ENCODE peak calls at places on chromosomes 4 and X, in four cellular contexts. R, K, N and I are unnamed samples.
A peak's percentile ranks its signal among the peaks of the same experiment; 100 is the strongest.

GRCh38 chr4:26152051-26152450 is 168.8 kb upstream of the RBPJ start:
- DNase-seq in R (no peak), K (no peak), N (no peak), I (no peak)

GRCh38 chrX:77937291-77937690 is 26.8 kb downstream of the ATP7A start:
- DNase-seq in R (no peak), K (no peak), N (no peak), I (no peak)

GRCh38 chrX:121245763-121246162 is 198.4 kb downstream of the GLUD2 start:
- DNase-seq in R (no peak), K (no peak), N (peak; percentile 48), I (no peak)

GRCh38 chrX:134431894-134432293 is 28.1 kb upstream of the HPRT1 start:
- DNase-seq in R (no peak), K (no peak), N (no peak), I (no peak)

GRCh38 chr4:6672131-6672530 is 21.5 kb upstream of the S100P start:
- DNase-seq in R (no peak), K (no peak), N (no peak), I (no peak)

GRCh38 chrX:69365755-69366154 is 138.4 kb upstream of the NALF2 start:
- DNase-seq in R (no peak), K (no peak), N (no peak), I (no peak)

GRCh38 chr4:114200026-114200425 is 220.6 kb upstream of the ARSJ start:
- DNase-seq in R (no peak), K (no peak), N (no peak), I (no peak)

GRCh38 chr4:159283697-159284492 is 181.0 kb downstream of the RAPGEF2 start:
- DNase-seq in R (no peak), K (no peak), N (no peak), I (no peak)

GRCh38 chrX:128929281-128930057 is 593.8 kb downstream of the SMARCA1 start:
- DNase-seq in R (no peak), K (no peak), N (peak; percentile 86), I (no peak)

GRCh38 chr4:81550005-81550896 is 78.5 kb upstream of the RASGEF1B start:
- DNase-seq in R (no peak), K (no peak), N (no peak), I (no peak)

GRCh38 chr4:1804638-1805492 is 11.8 kb downstream of the FGFR3 start:
- DNase-seq in R (no peak), K (no peak), N (no peak), I (no peak)

DNA sequence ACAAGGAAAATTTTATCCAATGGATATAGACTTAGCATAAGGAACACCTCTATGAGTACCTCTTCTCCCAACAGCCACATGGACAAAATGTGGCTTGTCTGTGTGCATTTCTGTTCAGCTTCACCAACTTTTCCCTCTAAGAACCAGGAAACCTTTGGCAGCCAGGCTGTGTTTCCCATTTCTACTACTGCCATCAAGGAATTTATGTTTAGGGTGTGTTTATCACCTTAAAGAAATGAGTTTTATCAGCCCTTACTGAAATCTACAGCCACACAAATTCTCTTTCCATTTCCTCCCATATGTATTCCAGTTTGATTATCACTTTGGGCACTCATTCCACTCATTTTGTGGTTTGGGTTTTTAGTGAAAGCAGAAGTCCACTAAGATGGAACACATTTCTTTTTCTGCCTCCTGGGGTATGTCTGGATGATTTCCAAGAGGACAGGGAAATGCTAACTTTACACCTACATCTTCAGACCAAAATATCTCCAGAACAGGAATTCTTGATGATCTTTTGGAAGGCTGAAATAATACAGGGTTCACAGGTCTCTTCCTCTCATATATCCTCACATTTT is 82.6 kb upstream of the MAOA start:
- DNase-seq in R (no peak), K (no peak), N (no peak), I (no peak)
- TF ChIP-seq TARDBP in R (no peak), K (no peak), N (no peak), I (no peak)

GRCh38 chr4:11151500-11151899 is 277.2 kb downstream of the HS3ST1 start:
- DNase-seq in R (no peak), K (no peak), N (no peak), I (no peak)

GRCh38 chr4:11152684-11153083 is 276.0 kb downstream of the HS3ST1 start:
- DNase-seq in R (no peak), K (no peak), N (no peak), I (no peak)

GRCh38 chr4:11149612-11150259 is 279.0 kb downstream of the HS3ST1 start:
- DNase-seq in R (no peak), K (no peak), N (no peak), I (no peak)
- TF ChIP-seq TARDBP in R (no peak), K (no peak), N (no peak), I (no peak)

DNA sequence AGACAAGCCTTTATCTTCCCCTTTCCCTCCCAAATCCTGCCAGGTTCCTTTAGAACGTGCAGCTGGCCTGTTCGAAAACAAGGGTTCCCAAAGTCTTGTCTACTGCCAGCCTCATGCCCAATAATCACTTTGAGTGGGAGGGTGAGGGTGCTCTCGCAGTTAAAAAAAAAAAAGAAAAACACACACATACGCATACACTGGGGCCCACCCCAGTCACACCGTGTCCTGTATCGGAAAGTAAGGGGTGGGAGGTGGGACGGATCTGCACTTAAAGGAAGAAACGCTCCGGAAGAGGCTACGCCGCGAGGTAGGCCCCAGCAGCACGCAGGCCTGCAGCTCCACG is 495 bp downstream of the MAD2L1 start:
- DNase-seq in R (no peak), K (peak; percentile 52), N (peak; percentile 8), I (peak; percentile 44)
- TF ChIP-seq TARDBP in R (no peak), K (no peak), N (no peak), I (no peak)

GRCh38 chr4:182775075-182775474 is 142.1 kb downstream of the DCTD start:
- DNase-seq in R (no peak), K (no peak), N (no peak), I (no peak)

GRCh38 chr4:182776376-182777058 is 140.7 kb downstream of the DCTD start:
- DNase-seq in R (no peak), K (no peak), N (no peak), I (no peak)

GRCh38 chr4:182778222-182778982 is 138.8 kb downstream of the DCTD start:
- DNase-seq in R (no peak), K (no peak), N (no peak), I (no peak)
- TF ChIP-seq TARDBP in R (no peak), K (no peak), N (no peak), I (no peak)

DNA sequence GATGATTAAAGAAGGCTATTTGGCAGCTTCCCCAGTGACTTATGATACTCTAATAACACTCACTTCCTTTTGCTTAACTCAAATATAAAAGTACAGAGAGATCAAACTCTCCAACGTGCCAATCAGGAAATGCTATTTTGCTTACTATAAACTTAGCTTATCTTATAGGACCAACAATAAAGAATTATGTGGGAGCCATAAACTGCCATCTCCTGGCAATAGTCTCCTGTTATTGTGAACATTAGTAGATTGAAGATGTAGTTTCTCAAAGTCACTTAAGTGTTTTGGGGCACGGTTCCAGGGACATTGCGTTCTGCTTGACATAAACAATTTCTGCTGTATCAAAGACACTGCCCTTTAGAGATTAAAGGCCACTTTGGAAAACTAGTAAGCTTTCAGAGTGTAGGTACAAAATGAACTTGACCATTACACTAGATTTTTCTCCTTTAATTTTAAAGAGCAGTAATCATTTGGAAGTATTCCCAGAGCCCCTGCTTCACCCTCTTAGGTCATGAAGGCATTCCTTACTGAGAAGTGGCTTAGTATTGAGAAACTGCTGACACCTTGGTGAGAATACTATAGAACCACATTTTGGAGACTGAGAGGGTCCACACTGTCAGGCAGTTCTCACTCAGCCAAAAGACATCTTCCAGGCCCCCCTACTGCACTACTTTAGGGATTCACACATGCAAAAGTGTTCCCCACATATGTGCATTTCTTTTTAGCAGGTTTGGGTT is 51.9 kb downstream of the MAOA start:
- DNase-seq in R (no peak), K (no peak), N (no peak), I (no peak)
- TF ChIP-seq TARDBP in R (no peak), K (no peak), N (no peak), I (no peak)